ENCODE peak calls at places on chromosomes 16 and 17, in eight cellular contexts. Z is SK-N-SH; J is stomach; V is MM.1S; U is neural progenitor cell; B is transverse colon; F is CD8-positive, alpha-beta T cell; L is AG04450. K is an unnamed sample.
A peak's percentile ranks its signal among the peaks of the same experiment; 100 is the strongest.

GRCh38 chr17:62780273-62780672 is 27.8 kb downstream of the MARCHF10 start:
- DNase-seq in L (no peak), B (no peak), V (no peak), Z (no peak), F (no peak), U (no peak), J (peak; percentile 86), K (no peak)

GRCh38 chr16:7550096-7550495 is 217.5 kb downstream of the RBFOX1 start:
- DNase-seq in J (no peak), L (no peak), Z (no peak), V (no peak), F (no peak), U (no peak), B (no peak), K (no peak)

GRCh38 chr16:8628981-8629725 is 7.7 kb downstream of the METTL22 start:
- DNase-seq in F (no peak), B (no peak), Z (no peak), V (no peak), U (no peak), L (no peak), J (no peak), K (no peak)

GRCh38 chr17:17900615-17901520 is 64.1 kb upstream of the SREBF1 start:
- DNase-seq in J (peak; percentile 60), V (no peak), Z (peak; percentile 77), L (peak; percentile 65), U (no peak), F (no peak), B (peak; percentile 72), K (no peak)

GRCh38 chr16:68079616-68080344 is 5.4 kb upstream of the NFATC3 start:
- DNase-seq in F (peak; percentile 82), U (no peak), B (peak; percentile 89), V (no peak), Z (no peak), L (no peak), J (peak; percentile 54), K (peak; percentile 62)

GRCh38 chr16:47150067-47150466 is 6.3 kb upstream of the NETO2 start:
- DNase-seq in V (no peak), J (no peak), L (no peak), B (no peak), F (no peak), Z (no peak), U (no peak), K (no peak)

GRCh38 chr17:8073627-8074485 is 13.7 kb downstream of the ALOX12B start:
- DNase-seq in U (peak; percentile 91), J (peak; percentile 81), V (peak; percentile 68), Z (peak; percentile 89), F (peak; percentile 86), B (peak; percentile 79), L (no peak), K (peak; percentile 80)

GRCh38 chr16:85423186-85423550 is 190.0 kb upstream of the GSE1 start:
- DNase-seq in U (no peak), V (no peak), J (no peak), Z (no peak), B (no peak), F (no peak), L (no peak), K (no peak)

GRCh38 chr16:24950275-24950674 is 64.9 kb downstream of the ARHGAP17 start:
- DNase-seq in U (no peak), F (no peak), J (no peak), B (peak; percentile 19), V (no peak), L (peak; percentile 21), Z (no peak), K (no peak)

GRCh38 chr16:69444873-69445517 is 20.6 kb downstream of the CYB5B start:
- DNase-seq in U (no peak), J (no peak), Z (no peak), V (no peak), B (no peak), L (no peak), F (no peak), K (no peak)

GRCh38 chr16:88306411-88306810 is 76.3 kb upstream of the ZNF469 start:
- DNase-seq in J (no peak), V (no peak), F (no peak), B (no peak), L (no peak), U (no peak), Z (no peak), K (no peak)

GRCh38 chr16:28477311-28477920 is 5.3 kb upstream of the NPIPB7 start:
- DNase-seq in F (no peak), B (no peak), Z (no peak), U (no peak), J (no peak), L (no peak), V (no peak), K (no peak)

GRCh38 chr17:21268596-21269188 is 15.5 kb upstream of the NATD1 start:
- DNase-seq in L (no peak), Z (no peak), V (no peak), U (no peak), B (no peak), J (no peak), F (no peak), K (no peak)

GRCh38 chr17:31525801-31526549 is 134.5 kb downstream of the RAB11FIP4 start:
- DNase-seq in B (no peak), Z (peak; percentile 57), U (peak; percentile 39), F (no peak), J (no peak), V (no peak), L (no peak), K (no peak)

GRCh38 chr17:77541995-77542394 is 401.2 kb downstream of the SEC14L1 start:
- DNase-seq in V (no peak), F (no peak), L (no peak), J (no peak), U (peak; percentile 54), Z (no peak), B (no peak), K (no peak)
- H3K27ac ChIP-seq in V (no peak overlapping the region), F (no peak overlapping the region), L (no peak overlapping the region), J (no peak overlapping the region), U (peak overlapping the region; percentile 18), Z (no peak overlapping the region), B (no peak overlapping the region), K (no peak overlapping the region)

DNA sequence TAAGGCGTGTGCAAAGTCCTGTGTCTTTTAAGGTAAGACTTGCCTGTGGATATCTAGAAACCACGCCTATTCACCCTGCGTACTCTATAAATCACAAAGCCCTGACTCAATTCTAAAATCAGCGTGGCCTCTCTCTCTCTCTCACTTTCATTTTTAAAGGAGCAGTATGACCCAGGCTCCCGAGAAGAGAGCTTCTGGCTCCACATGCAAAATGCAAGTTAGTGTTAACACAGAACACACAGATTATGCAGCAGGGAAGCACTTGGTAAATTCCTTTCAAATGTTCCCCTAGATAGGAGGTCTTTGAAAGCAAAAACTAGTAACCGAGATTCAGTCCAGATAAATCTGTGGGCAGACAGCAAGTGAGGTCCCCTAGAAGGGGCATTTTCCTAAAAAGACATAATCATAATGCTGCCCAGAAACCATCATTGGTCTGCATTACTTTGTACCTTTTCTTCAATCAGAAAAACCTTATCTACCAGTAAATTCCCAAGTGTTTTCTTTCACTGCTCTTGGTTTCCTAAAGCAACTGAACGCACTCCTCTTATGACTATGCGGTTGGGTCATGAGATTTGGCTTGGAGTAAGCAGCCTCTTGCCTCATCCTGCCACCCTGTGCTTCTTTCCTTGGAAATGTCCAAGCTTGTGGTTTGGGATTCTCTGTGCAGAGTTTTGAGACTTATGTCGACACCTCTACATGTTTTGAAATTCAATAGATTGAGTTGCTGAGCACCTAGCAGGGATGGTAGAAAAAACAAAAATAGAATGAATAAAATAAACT is 31.7 kb upstream of the KCNJ2 start:
- DNase-seq in U (no peak), V (peak; percentile 70), F (no peak), L (peak; percentile 93), B (peak; percentile 32), J (no peak), Z (no peak), K (no peak)
- TF ChIP-seq CTCF in U (no peak), V (no peak), F (no peak), L (no peak), B (no peak), J (no peak), Z (no peak), K (no peak)

DNA sequence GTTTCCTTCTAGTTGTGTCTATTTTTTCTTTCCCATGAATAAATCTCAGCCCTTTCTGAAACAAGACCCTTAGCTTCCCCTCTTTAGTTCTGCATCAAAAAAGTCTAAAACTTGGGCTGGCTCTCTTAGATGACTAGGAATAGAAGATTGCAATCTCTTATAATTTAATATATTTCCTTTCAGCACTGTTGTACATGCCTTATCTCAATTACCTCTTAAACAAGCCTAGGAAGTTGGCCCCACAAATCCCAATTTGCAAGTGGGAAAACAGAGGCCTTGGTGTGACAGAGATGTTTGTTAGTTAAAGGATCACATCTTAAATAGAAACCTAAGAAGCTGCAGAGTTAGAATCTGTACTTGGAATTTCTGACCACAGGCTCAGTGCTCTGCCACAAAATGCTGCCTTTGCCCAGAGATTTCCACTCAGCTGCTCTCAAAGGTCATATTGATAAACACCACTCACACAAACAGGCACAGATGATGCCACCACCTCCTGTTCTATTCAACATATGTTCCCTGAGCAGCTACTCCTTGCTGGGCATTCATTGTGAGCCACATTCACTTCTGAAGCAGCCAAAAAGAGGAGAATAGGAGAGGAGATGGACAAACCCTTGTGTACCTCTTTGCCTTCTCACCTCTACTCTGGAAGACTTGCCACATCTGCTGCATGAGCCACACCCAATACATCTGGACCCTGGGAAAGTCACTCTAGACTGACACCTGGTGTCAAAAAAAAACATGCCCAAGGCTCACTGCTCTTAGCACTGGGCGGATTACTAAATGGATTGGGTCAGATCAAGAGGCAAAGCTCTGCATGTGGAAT is 5.5 kb downstream of the CCDC182 start:
- DNase-seq in V (peak; percentile 62), F (no peak), Z (peak; percentile 76), L (no peak), J (no peak), B (no peak), U (peak; percentile 73), K (no peak)
- H3K27ac ChIP-seq in V (no peak overlapping the region), F (no peak overlapping the region), Z (peak overlapping the region; percentile 96), L (no peak overlapping the region), J (no peak overlapping the region), B (no peak overlapping the region), U (no peak overlapping the region), K (no peak overlapping the region)

GRCh38 chr16:76650579-76650978 is 373.4 kb downstream of the CNTNAP4 start:
- DNase-seq in F (no peak), U (no peak), Z (no peak), V (no peak), L (no peak), J (no peak), B (no peak), K (no peak)

GRCh38 chr16:76654421-76654820 is 377.2 kb downstream of the CNTNAP4 start:
- DNase-seq in U (no peak), Z (no peak), V (no peak), L (no peak), B (no peak), F (no peak), J (no peak), K (no peak)

GRCh38 chr16:76656951-76657498 is 379.8 kb downstream of the CNTNAP4 start:
- DNase-seq in F (no peak), Z (peak; percentile 34), B (no peak), J (no peak), V (no peak), L (no peak), U (no peak), K (no peak)

DNA sequence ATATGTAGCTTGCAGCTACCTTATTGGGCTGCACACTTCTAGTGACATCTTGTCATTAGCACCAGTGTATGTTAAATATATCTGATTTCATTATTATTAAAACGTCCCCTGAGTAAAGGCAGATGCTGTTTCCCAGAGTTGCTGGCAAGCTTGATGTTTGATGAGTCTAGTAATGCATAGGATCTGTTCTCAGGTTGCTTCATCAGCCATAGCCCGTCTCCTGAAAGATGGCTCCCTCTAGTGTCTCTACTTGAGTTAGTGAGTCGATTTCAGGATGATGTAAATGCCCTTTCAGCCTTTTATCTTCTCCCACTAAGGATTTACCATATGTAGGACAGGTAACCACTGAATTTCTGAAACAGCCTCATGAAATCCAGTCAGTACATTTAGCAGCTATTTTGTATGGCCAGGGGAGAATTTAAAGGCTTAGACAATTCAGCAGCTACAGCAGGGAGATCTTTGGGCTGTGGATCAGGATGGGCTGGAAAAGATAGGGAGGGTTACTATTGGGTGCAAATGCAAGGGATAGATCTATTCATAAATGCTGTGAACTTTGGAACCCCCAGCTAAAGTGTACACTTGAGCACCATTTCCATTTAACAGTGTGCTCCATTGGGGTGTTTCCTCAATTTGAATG is 376.3 kb downstream of the CNTNAP4 start:
- DNase-seq in F (no peak), L (peak; percentile 4), V (peak; percentile 48), U (peak; percentile 81), Z (peak; percentile 39), J (no peak), B (no peak), K (no peak)
- TF ChIP-seq CTCF in F (no peak), L (peak; percentile 73), V (peak; percentile 53), U (peak; percentile 77), Z (peak; percentile 64), J (no peak), B (peak; percentile 31), K (no peak)